ENCODE peak calls at places on chromosomes 2 and 18, in eight cellular contexts. R, N, I, Z, W, J, K and V are unnamed samples.

GRCh38 chr2:861655-862355 is 88.8 kb upstream of the SNTG2 start:
- DNase-seq in R (no peak), N (no peak), I (no peak), Z (no peak), W (no peak), J (no peak), K (no peak), V (no peak)

GRCh38 chr2:54310314-54310713 is 54.3 kb upstream of the TSPYL6 start:
- DNase-seq in R (no peak), N (no peak), I (no peak), Z (no peak), W (no peak), J (no peak), K (no peak), V (no peak)

GRCh38 chr2:170892391-170892951 is 36.6 kb upstream of the GORASP2 start:
- DNase-seq in R (no peak), N (no peak), I (no peak), Z (no peak), W (no peak), J (no peak), K (no peak), V (no peak)

GRCh38 chr18:55185391-55185790 is 226.1 kb upstream of the CCDC68 start:
- DNase-seq in R (no peak), N (no peak), I (no peak), Z (no peak), W (no peak), J (no peak), K (no peak), V (no peak)

GRCh38 chr2:202542142-202542541 is 92.6 kb upstream of the FAM117B start:
- DNase-seq in R (no peak), N (no peak), I (no peak), Z (no peak), W (no peak), J (no peak), K (no peak), V (no peak)

GRCh38 chr2:239832995-239833727 is 192.0 kb downstream of the NDUFA10 start:
- DNase-seq in R (no peak), N (no peak), I (no peak), Z (no peak), W (peak; percentile 4), J (no peak), K (no peak), V (no peak)

GRCh38 chr2:99140056-99140859 is 1.2 kb upstream of the C2orf15 start:
- DNase-seq in R (no peak), N (no peak), I (no peak), Z (no peak), W (no peak), J (no peak), K (peak; percentile 68), V (no peak)

GRCh38 chr2:179201884-179202283 is 62.7 kb downstream of the SESTD1 start:
- DNase-seq in R (no peak), N (no peak), I (no peak), Z (no peak), W (no peak), J (no peak), K (peak; percentile 86), V (no peak)

GRCh38 chr18:35770360-35770759 is 188.8 kb downstream of the GALNT1 start:
- DNase-seq in R (no peak), N (no peak), I (no peak), Z (no peak), W (no peak), J (no peak), K (no peak), V (no peak)

GRCh38 chr2:10242998-10243925 is 59.4 kb upstream of the HPCAL1 start:
- DNase-seq in R (no peak), N (no peak), I (no peak), Z (no peak), W (no peak), J (no peak), K (no peak), V (no peak)

GRCh38 chr18:49745051-49746014 is 68.0 kb downstream of the ACAA2 start:
- DNase-seq in R (no peak), N (no peak), I (no peak), Z (no peak), W (no peak), J (no peak), K (no peak), V (no peak)

GRCh38 chr2:62456721-62457539 is 49.1 kb downstream of the TMEM17 start:
- DNase-seq in R (peak; percentile 79), N (peak; percentile 56), I (peak; percentile 26), Z (peak; percentile 70), W (peak; percentile 89), J (no peak), K (peak; percentile 90), V (peak; percentile 16)

GRCh38 chr18:415627-416612 is 84.6 kb downstream of the COLEC12 start:
- DNase-seq in R (no peak), N (peak; percentile 25), I (no peak), Z (no peak), W (no peak), J (no peak), K (no peak), V (no peak)

GRCh38 chr2:152354909-152355308 is 19.9 kb downstream of the FMNL2 start:
- DNase-seq in R (no peak), N (no peak), I (no peak), Z (no peak), W (no peak), J (no peak), K (no peak), V (no peak)

GRCh38 chr2:109447251-109447661 is 166.5 kb downstream of the SEPTIN10 start:
- DNase-seq in R (no peak), N (peak; percentile 91), I (no peak), Z (no peak), W (no peak), J (no peak), K (no peak), V (no peak)

GRCh38 chr2:47076586-47077441 is 78.3 kb downstream of the STPG4 start:
- DNase-seq in R (peak; percentile 52), N (peak; percentile 98), I (no peak), Z (peak; percentile 39), W (no peak), J (no peak), K (no peak), V (peak; percentile 72)

GRCh38 chr2:20049631-20050030 is 1.8 kb downstream of the LAPTM4A start:
- DNase-seq in R (no peak), N (no peak), I (no peak), Z (no peak), W (no peak), J (no peak), K (peak; percentile 48), V (no peak)

GRCh38 chr18:2111456-2111855 is 459.8 kb downstream of the METTL4 start:
- DNase-seq in R (no peak), N (peak; percentile 22), I (no peak), Z (no peak), W (no peak), J (no peak), K (no peak), V (no peak)

GRCh38 chr2:181122601-181123000 is 142.2 kb downstream of the UBE2E3 start:
- DNase-seq in R (no peak), N (no peak), I (no peak), Z (no peak), W (no peak), J (no peak), K (no peak), V (no peak)

GRCh38 chr2:67260348-67261277 is 136.5 kb upstream of the ETAA1 start:
- DNase-seq in R (peak; percentile 10), N (peak; percentile 98), I (no peak), Z (peak; percentile 56), W (peak; percentile 75), J (no peak), K (no peak), V (peak; percentile 80)

DNA sequence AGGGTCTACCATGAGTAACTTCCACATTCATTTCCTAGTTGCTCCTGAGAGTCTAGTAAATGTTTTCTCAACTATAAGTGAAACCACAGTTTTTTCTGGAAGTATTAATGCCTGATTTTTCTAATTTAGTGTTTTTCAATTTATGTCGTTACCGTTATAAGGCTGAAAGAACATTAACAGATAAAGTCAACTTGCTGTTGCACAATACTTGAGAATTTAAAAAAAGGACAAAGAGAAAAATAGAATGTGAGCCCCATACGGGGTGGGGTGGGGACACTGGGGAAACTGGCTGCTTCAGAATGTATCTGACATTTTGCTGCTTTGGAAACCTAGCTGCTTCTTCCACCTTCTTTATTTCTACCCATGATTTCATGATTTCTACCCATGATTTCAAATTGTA is 26.2 kb downstream of the CNOT11 start:
- DNase-seq in R (no peak), N (no peak), I (no peak), Z (no peak), W (no peak), J (no peak), K (no peak), V (no peak)
- H3K36me3 ChIP-seq in R (peaks cover 11% of the 10 kb centered on the region), N (peaks cover 30% of the 10 kb centered on the region), I (peaks cover 75% of the 10 kb centered on the region), Z (peaks cover 60% of the 10 kb centered on the region), W (no peaks in the 10 kb centered on the region), J (peaks cover 60% of the 10 kb centered on the region), K (peaks cover 35% of the 10 kb centered on the region), V (peaks cover 35% of the 10 kb centered on the region)

GRCh38 chr2:2847131-2847740 is 516.2 kb upstream of the MYT1L start:
- DNase-seq in R (peak; percentile 78), N (no peak), I (no peak), Z (no peak), W (no peak), J (no peak), K (no peak), V (no peak)
- H3K36me3 ChIP-seq in R (no peaks in the 10 kb centered on the region), N (no peaks in the 10 kb centered on the region), I (no peaks in the 10 kb centered on the region), Z (no peaks in the 10 kb centered on the region), W (no peaks in the 10 kb centered on the region), J (no peaks in the 10 kb centered on the region), K (no peaks in the 10 kb centered on the region), V (no peaks in the 10 kb centered on the region)

DNA sequence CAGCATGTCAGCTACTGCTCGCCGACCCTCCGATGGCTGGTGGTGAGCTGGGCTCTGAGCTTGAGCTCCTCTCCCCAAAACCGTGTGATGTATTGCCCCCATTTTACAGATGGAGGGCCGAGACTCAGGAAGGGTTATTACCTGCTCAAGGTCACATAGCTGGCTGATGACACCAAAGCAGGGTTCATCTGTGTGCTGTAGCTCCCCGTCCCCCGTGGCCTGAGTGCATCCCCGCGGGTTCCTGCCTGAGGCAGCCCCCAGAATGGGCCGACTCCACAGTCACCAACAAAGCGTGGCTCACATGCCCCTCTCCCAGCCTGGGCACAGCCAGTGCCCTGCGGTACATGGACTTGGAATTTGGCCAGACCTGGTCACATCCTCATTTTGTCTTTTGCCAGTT is 198.6 kb downstream of the TFCP2L1 start:
- DNase-seq in R (no peak), N (no peak), I (no peak), Z (no peak), W (no peak), J (no peak), K (no peak), V (no peak)
- H3K36me3 ChIP-seq in R (no peaks in the 10 kb centered on the region), N (no peaks in the 10 kb centered on the region), I (no peaks in the 10 kb centered on the region), Z (no peaks in the 10 kb centered on the region), W (no peaks in the 10 kb centered on the region), J (no peaks in the 10 kb centered on the region), K (no peaks in the 10 kb centered on the region), V (no peaks in the 10 kb centered on the region)

GRCh38 chr2:156784034-156784433 is 347.9 kb downstream of the GPD2 start:
- DNase-seq in R (no peak), N (no peak), I (no peak), Z (peak; percentile 14), W (no peak), J (no peak), K (no peak), V (no peak)

GRCh38 chr2:156792242-156792840 is 356.2 kb downstream of the GPD2 start:
- DNase-seq in R (no peak), N (no peak), I (no peak), Z (no peak), W (no peak), J (no peak), K (no peak), V (no peak)

GRCh38 chr2:156790343-156791034 is 354.3 kb downstream of the GPD2 start:
- DNase-seq in R (no peak), N (no peak), I (no peak), Z (no peak), W (no peak), J (no peak), K (no peak), V (no peak)

GRCh38 chr2:156787517-156787916 is 351.3 kb downstream of the GPD2 start:
- DNase-seq in R (no peak), N (no peak), I (no peak), Z (no peak), W (no peak), J (no peak), K (no peak), V (no peak)
- H3K36me3 ChIP-seq in R (no peaks in the 10 kb centered on the region), N (no peaks in the 10 kb centered on the region), I (no peaks in the 10 kb centered on the region), Z (no peaks in the 10 kb centered on the region), W (no peaks in the 10 kb centered on the region), J (no peaks in the 10 kb centered on the region), K (no peaks in the 10 kb centered on the region), V (no peaks in the 10 kb centered on the region)